ENCODE peak calls at places on chromosome 4, in five cellular contexts. A is esophagus muscularis mucosa, Q is PC-3, E is SJSA1, S is cardiac muscle cell. V is an unnamed sample.

GRCh38 chr4:1547863-1548637 is 136.1 kb downstream of the FAM53A start:
- DNase-seq in A (no peak), Q (no peak), E (no peak), S (no peak), V (no peak)

GRCh38 chr4:111778543-111778942 is 366.7 kb upstream of the FAM241A start:
- DNase-seq in A (no peak), Q (no peak), E (no peak), S (peak; percentile 37), V (no peak)

GRCh38 chr4:169407217-169407845 is 136.6 kb upstream of the SH3RF1 start:
- DNase-seq in A (no peak), Q (no peak), E (no peak), S (peak; percentile 86), V (no peak)

GRCh38 chr4:109682875-109683274 is 20.4 kb downstream of the CASP6 start:
- DNase-seq in A (no peak), Q (no peak), E (no peak), S (no peak), V (no peak)

GRCh38 chr4:17103231-17103630 is 204.8 kb upstream of the LDB2 start:
- DNase-seq in A (peak; percentile 72), Q (no peak), E (no peak), S (no peak), V (no peak)

GRCh38 chr4:26058537-26058936 is 144.5 kb downstream of the SMIM20 start:
- DNase-seq in A (no peak), Q (no peak), E (no peak), S (no peak), V (peak; percentile 41)

GRCh38 chr4:111842336-111842735 is 302.9 kb upstream of the FAM241A start:
- DNase-seq in A (no peak), Q (no peak), E (no peak), S (no peak), V (no peak)

GRCh38 chr4:4480685-4481393 is 61.0 kb downstream of the STX18 start:
- DNase-seq in A (no peak), Q (no peak), E (no peak), S (peak; percentile 13), V (no peak)

GRCh38 chr4:93791570-93792195 is 36.9 kb upstream of the ATOH1 start:
- DNase-seq in A (no peak), Q (peak; percentile 70), E (peak; percentile 49), S (peak; percentile 84), V (peak; percentile 44)

GRCh38 chr4:47746122-47746521 is 91.7 kb downstream of the CORIN start:
- DNase-seq in A (no peak), Q (no peak), E (no peak), S (no peak), V (no peak)

GRCh38 chr4:174394915-174395314 is 111.2 kb downstream of the CEP44 start:
- DNase-seq in A (no peak), Q (peak; percentile 67), E (no peak), S (no peak), V (peak; percentile 24)

GRCh38 chr4:86935833-86936721 is 1.3 kb downstream of the AFF1 start:
- DNase-seq in A (peak; percentile 95), Q (peak; percentile 77), E (peak; percentile 64), S (peak; percentile 45), V (peak; percentile 91)

GRCh38 chr4:8914461-8915171 is 43.0 kb upstream of the HMX1 start:
- DNase-seq in A (peak; percentile 91), Q (no peak), E (no peak), S (no peak), V (no peak)

GRCh38 chr4:186265683-186266648 is at the start of gene F11:
- DNase-seq in A (no peak), Q (no peak), E (no peak), S (no peak), V (no peak)

GRCh38 chr4:187289371-187289770 is 565.7 kb upstream of the FAT1 start:
- DNase-seq in A (no peak), Q (no peak), E (no peak), S (no peak), V (no peak)

GRCh38 chr4:1767770-1768366 is 25.2 kb upstream of the FGFR3 start:
- DNase-seq in A (no peak), Q (no peak), E (no peak), S (peak; percentile 52), V (no peak)

GRCh38 chr4:13461511-13461910 is 22.6 kb downstream of the RAB28 start:
- DNase-seq in A (no peak), Q (no peak), E (no peak), S (no peak), V (no peak)

GRCh38 chr4:2901186-2901585 is 57.5 kb downstream of the ADD1 start:
- DNase-seq in A (no peak), Q (peak; percentile 28), E (no peak), S (no peak), V (no peak)

GRCh38 chr4:75179510-75179909 is 246.6 kb downstream of the PARM1 start:
- DNase-seq in A (no peak), Q (no peak), E (no peak), S (peak; percentile 18), V (no peak)

GRCh38 chr4:82761249-82761648 is 37.3 kb downstream of the SCD5 start:
- DNase-seq in A (no peak), Q (no peak), E (no peak), S (no peak), V (no peak)

GRCh38 chr4:96380106-96380505 is 540.2 kb downstream of the PDHA2 start:
- DNase-seq in A (no peak), Q (no peak), E (no peak), S (no peak), V (no peak)

GRCh38 chr4:37623940-37624339 is 62.2 kb downstream of the RELL1 start:
- DNase-seq in A (no peak), Q (no peak), E (no peak), S (no peak), V (no peak)

GRCh38 chr4:67122029-67122428 is 423.3 kb downstream of the CENPC start:
- DNase-seq in A (no peak), Q (peak; percentile 66), E (no peak), S (peak; percentile 48), V (no peak)

GRCh38 chr4:175787948-175788347 is 24.1 kb downstream of the GPM6A start:
- DNase-seq in A (no peak), Q (no peak), E (no peak), S (no peak), V (no peak)

GRCh38 chr4:3615386-3616286 is 83.4 kb upstream of the LRPAP1 start:
- DNase-seq in A (no peak), Q (no peak), E (no peak), S (no peak), V (no peak)

GRCh38 chr4:2934077-2934812 is 29.0 kb downstream of the NOP14 start:
- DNase-seq in A (peak; percentile 94), Q (peak; percentile 19), E (no peak), S (peak; percentile 43), V (no peak)

GRCh38 chr4:104491396-104491821 is 3.3 kb downstream of the CXXC4 start:
- DNase-seq in A (no peak), Q (no peak), E (peak; percentile 49), S (peak; percentile 76), V (peak; percentile 13)

GRCh38 chr4:149933883-149934282 is 118.2 kb upstream of the IQCM start:
- DNase-seq in A (no peak), Q (no peak), E (no peak), S (no peak), V (no peak)

GRCh38 chr4:19693949-19694597 is 557.6 kb upstream of the SLIT2 start:
- DNase-seq in A (no peak), Q (no peak), E (no peak), S (no peak), V (no peak)

GRCh38 chr4:40193018-40193571 is 3.7 kb upstream of the RHOH start:
- DNase-seq in A (no peak), Q (no peak), E (no peak), S (no peak), V (no peak)
- H3K27ac ChIP-seq in A (no peak overlapping the region), Q (peak overlapping the region; percentile 94), E (no peak overlapping the region), S (no peak overlapping the region), V (no peak overlapping the region)

DNA sequence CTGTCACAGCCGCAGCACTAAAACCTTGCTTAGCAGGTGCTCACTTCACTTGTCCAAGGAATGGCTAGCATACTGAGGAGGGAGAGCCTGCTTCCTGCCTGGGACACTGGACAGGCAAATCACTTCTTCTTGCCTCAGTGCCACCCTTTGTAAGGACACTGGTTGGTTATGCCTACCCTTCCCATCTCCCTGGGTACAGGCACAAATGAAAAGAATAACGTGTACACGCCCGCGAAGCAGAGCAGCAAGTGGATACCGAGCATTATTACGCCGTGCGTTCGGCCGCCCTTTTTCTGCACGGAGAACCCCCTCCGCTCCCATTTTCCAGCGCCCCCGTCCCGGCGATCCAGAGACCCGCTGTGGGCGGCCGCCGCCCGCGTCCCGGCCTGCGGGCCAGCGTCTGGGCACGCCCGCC is 338 bp upstream of the KLHL2 start:
- DNase-seq in A (no peak), Q (peak; percentile 16), E (no peak), S (no peak), V (no peak)
- H3K27ac ChIP-seq in A (peak overlapping the region; percentile 85), Q (no peak overlapping the region), E (no peak overlapping the region), S (peak overlapping the region; percentile 77), V (peak overlapping the region; percentile 79)

GRCh38 chr4:74108457-74109115 is 9.6 kb upstream of the CXCL2 start:
- DNase-seq in A (no peak), Q (no peak), E (no peak), S (no peak), V (no peak)
- H3K27ac ChIP-seq in A (no peak overlapping the region), Q (peak overlapping the region; percentile 96), E (peak overlapping the region; percentile 98), S (no peak overlapping the region), V (no peak overlapping the region)

DNA sequence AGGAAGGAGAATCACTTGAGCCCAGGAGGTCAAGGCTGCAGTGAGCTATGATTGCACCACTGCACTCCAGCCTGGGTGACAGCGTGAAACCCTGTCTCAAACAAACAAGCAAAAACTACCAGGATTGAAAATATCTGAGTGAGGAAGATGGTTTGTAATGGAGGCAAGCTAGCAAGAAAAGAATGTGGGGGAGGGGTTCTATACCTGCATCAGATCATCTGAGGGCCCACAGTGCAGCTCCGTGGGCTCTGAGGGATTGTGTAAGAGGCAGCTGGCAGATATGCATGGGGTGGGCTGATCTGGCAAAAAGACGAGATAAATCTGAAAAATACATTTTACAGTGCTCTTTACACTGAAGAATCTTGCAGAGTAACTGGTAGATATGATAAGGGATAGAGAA is 28.9 kb upstream of the CHRNA9 start:
- DNase-seq in A (no peak), Q (no peak), E (no peak), S (no peak), V (no peak)
- H3K27ac ChIP-seq in A (no peak overlapping the region), Q (no peak overlapping the region), E (no peak overlapping the region), S (no peak overlapping the region), V (no peak overlapping the region)

DNA sequence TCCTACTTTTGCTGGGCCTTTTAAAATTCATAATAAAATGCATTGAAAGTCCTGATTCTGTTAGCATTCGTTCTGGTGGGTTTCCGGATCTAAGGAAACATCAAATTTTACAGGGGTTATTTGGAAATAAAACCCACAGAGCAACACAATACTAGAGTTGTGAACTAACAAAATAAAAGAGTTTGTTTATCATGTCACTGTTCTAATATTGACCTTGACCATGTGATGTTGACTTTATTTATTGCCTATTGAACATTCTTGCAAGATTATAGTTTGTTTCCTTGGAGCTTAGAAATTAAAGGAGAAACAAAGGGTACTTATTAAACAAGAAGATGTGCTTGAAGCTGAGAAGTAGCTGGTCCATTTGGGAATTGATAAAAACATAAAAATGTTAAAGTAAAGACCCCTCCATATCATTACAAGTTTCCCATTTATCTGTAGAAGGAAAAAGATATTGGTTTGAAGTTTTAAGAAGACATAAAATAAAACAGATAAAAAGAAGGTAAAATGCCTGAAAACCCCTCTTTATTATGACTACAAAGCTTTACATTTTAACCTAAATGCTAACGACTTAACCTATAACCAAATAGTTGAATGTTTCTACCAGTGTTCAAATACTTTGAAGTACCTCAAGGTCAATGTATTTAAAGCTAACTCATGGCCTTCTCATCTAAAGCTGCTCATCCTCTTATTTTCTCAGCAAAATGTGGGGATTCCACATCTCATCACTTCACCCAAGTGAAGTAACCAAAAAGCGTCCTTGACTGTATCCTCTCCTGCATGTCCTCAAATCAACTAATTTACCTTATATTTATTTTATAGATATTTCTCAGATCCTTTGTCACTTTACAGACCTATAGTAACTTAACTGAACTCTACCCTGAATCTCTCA is 179.6 kb downstream of the GASK1B start:
- DNase-seq in A (no peak), Q (no peak), E (no peak), S (no peak), V (no peak)
- H3K27ac ChIP-seq in A (no peak overlapping the region), Q (no peak overlapping the region), E (no peak overlapping the region), S (no peak overlapping the region), V (no peak overlapping the region)